ENCODE peak calls at places on chromosomes 1 and 21, in four cellular contexts. One of them, this sample, is unnamed.

GRCh38 chr1:37765937-37766664 is 1.2 kb upstream of the EPHA10 start:
- DNase-seq in HepG2: no peak
- DNase-seq in GM12878: no peak
- DNase-seq in A549: no peak
- DNase-seq in this sample: peak; percentile 67

GRCh38 chr1:57922130-57922529 is 498.3 kb upstream of the DAB1 start:
- DNase-seq in GM12878: no peak
- DNase-seq in HepG2: no peak
- DNase-seq in A549: no peak
- DNase-seq in this sample: no peak

GRCh38 chr1:182855886-182856285 is 16.7 kb downstream of the DHX9 start:
- DNase-seq in GM12878: no peak
- DNase-seq in A549: no peak
- DNase-seq in HepG2: no peak
- DNase-seq in this sample: no peak

GRCh38 chr1:232340448-232340847 is 289.5 kb downstream of the SIPA1L2 start:
- DNase-seq in GM12878: no peak
- DNase-seq in HepG2: no peak
- DNase-seq in A549: no peak
- DNase-seq in this sample: no peak

GRCh38 chr21:39840373-39841097 is 26.7 kb upstream of the PCP4 start:
- DNase-seq in HepG2: no peak
- DNase-seq in A549: no peak
- DNase-seq in GM12878: no peak
- DNase-seq in this sample: no peak

GRCh38 chr1:23810818-23811420 is 10.4 kb upstream of the GALE start:
- DNase-seq in HepG2: no peak
- DNase-seq in GM12878: peak; percentile 59
- DNase-seq in A549: no peak
- DNase-seq in this sample: peak; percentile 63

GRCh38 chr1:89519779-89520358 is 4.8 kb upstream of the LRRC8B start:
- DNase-seq in A549: peak; percentile 25
- DNase-seq in HepG2: peak; percentile 32
- DNase-seq in GM12878: no peak
- DNase-seq in this sample: peak; percentile 54

GRCh38 chr1:55212349-55213028 is 2.7 kb downstream of the USP24 start:
- DNase-seq in GM12878: no peak
- DNase-seq in HepG2: no peak
- DNase-seq in A549: no peak
- DNase-seq in this sample: no peak

GRCh38 chr1:234772345-234773147 is 162.6 kb upstream of the IRF2BP2 start:
- DNase-seq in A549: peak; percentile 98
- DNase-seq in HepG2: peak; percentile 93
- DNase-seq in GM12878: peak; percentile 97
- DNase-seq in this sample: no peak

GRCh38 chr1:218755128-218755527 is 410.0 kb downstream of the TGFB2 start:
- DNase-seq in GM12878: no peak
- DNase-seq in A549: no peak
- DNase-seq in HepG2: no peak
- DNase-seq in this sample: no peak

GRCh38 chr1:66374561-66375111 is 159.3 kb upstream of the SGIP1 start:
- DNase-seq in HepG2: no peak
- DNase-seq in A549: no peak
- DNase-seq in GM12878: peak; percentile 96
- DNase-seq in this sample: no peak

GRCh38 chr21:26115346-26115745 is 55.2 kb downstream of the APP start:
- DNase-seq in A549: no peak
- DNase-seq in GM12878: no peak
- DNase-seq in HepG2: no peak
- DNase-seq in this sample: peak; percentile 30

GRCh38 chr1:19793360-19794046 is 6.2 kb downstream of the TMCO4 start:
- DNase-seq in A549: no peak
- DNase-seq in GM12878: no peak
- DNase-seq in HepG2: no peak
- DNase-seq in this sample: no peak

GRCh38 chr1:202501281-202501680 is 152.8 kb downstream of the PPP1R12B start:
- DNase-seq in HepG2: peak; percentile 31
- DNase-seq in A549: peak; percentile 3
- DNase-seq in GM12878: no peak
- DNase-seq in this sample: peak; percentile 7

GRCh38 chr1:200223613-200224012 is 186.2 kb downstream of the ZNF281 start:
- DNase-seq in A549: no peak
- DNase-seq in HepG2: no peak
- DNase-seq in GM12878: no peak
- DNase-seq in this sample: no peak

GRCh38 chr21:28193189-28193588 is 799.5 kb downstream of the LTN1 start:
- DNase-seq in A549: no peak
- DNase-seq in HepG2: no peak
- DNase-seq in GM12878: no peak
- DNase-seq in this sample: no peak

GRCh38 chr1:209767706-209768105 is 11.9 kb downstream of the TRAF3IP3 start:
- DNase-seq in A549: no peak
- DNase-seq in HepG2: no peak
- DNase-seq in GM12878: no peak
- DNase-seq in this sample: no peak

GRCh38 chr1:39104158-39105060 is 78.3 kb downstream of the NDUFS5 start:
- DNase-seq in HepG2: no peak
- DNase-seq in GM12878: no peak
- DNase-seq in A549: no peak
- DNase-seq in this sample: no peak

GRCh38 chr1:87176514-87176913 is 152.2 kb upstream of the LMO4 start:
- DNase-seq in HepG2: no peak
- DNase-seq in A549: no peak
- DNase-seq in GM12878: no peak
- DNase-seq in this sample: no peak

GRCh38 chr1:168917309-168917708 is 188.3 kb upstream of the DPT start:
- DNase-seq in A549: no peak
- DNase-seq in GM12878: no peak
- DNase-seq in HepG2: no peak
- DNase-seq in this sample: no peak

GRCh38 chr1:216660561-216660960 is 62.7 kb downstream of the ESRRG start:
- DNase-seq in GM12878: no peak
- DNase-seq in A549: no peak
- DNase-seq in HepG2: no peak
- DNase-seq in this sample: no peak

GRCh38 chr1:111857251-111857651 is 101.5 kb downstream of the DDX20 start:
- DNase-seq in HepG2: no peak
- DNase-seq in A549: no peak
- DNase-seq in GM12878: no peak
- DNase-seq in this sample: no peak

GRCh38 chr21:31952828-31953227 is 80.0 kb downstream of the HUNK start:
- DNase-seq in GM12878: no peak
- DNase-seq in HepG2: no peak
- DNase-seq in A549: no peak
- DNase-seq in this sample: no peak

GRCh38 chr1:70977575-70977974 is 70.0 kb downstream of the PTGER3 start:
- DNase-seq in GM12878: no peak
- DNase-seq in A549: no peak
- DNase-seq in HepG2: no peak
- DNase-seq in this sample: no peak

GRCh38 chr1:7388488-7389185 is 382.5 kb upstream of the VAMP3 start:
- DNase-seq in GM12878: no peak
- DNase-seq in A549: no peak
- DNase-seq in HepG2: no peak
- DNase-seq in this sample: peak; percentile 66

GRCh38 chr1:117615474-117615873 is 9.6 kb downstream of the TENT5C start:
- DNase-seq in A549: no peak
- DNase-seq in GM12878: no peak
- DNase-seq in HepG2: no peak
- DNase-seq in this sample: no peak

GRCh38 chr1:29450591-29450990 is 214.3 kb downstream of the PTPRU start:
- DNase-seq in HepG2: no peak
- DNase-seq in GM12878: no peak
- DNase-seq in A549: no peak
- DNase-seq in this sample: no peak

DNA sequence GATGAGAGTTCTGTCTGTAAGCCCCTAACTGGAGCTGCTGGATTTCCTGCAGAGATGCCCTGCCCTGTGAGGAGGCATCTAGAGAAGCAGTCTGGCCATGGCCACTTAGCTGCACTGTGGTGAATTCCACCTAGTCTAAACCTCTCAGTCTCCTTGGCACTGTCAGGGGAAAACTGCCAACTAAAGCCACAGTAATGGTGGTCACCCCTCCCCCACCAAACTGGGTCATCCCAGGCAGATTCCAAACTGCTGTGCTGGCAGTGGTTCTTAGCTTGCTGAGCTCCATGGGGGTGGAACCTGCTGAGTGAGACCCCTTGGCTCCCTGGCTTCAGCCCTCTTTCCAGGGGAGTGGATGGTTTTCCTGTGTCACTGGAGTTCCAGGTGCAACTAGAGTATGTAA is 740.6 kb downstream of the RWDD3 start:
- DNase-seq in HepG2: no peak
- DNase-seq in GM12878: no peak
- DNase-seq in A549: no peak
- DNase-seq in this sample: no peak
- TF ChIP-seq USF2 in HepG2: no peak
- TF ChIP-seq USF2 in GM12878: no peak
- TF ChIP-seq USF2 in A549: no peak
- TF ChIP-seq USF2 in this sample: no peak

GRCh38 chr1:9235560-9235959 is 986 bp downstream of the H6PD start:
- DNase-seq in A549: no peak
- DNase-seq in GM12878: no peak
- DNase-seq in HepG2: no peak
- DNase-seq in this sample: no peak
- H3K27ac ChIP-seq in A549: peak overlapping the region; percentile 98
- H3K27ac ChIP-seq in GM12878: peak overlapping the region; percentile 93
- H3K27ac ChIP-seq in HepG2: peak overlapping the region; percentile 92
- H3K27ac ChIP-seq in this sample: peak overlapping the region; percentile 82

DNA sequence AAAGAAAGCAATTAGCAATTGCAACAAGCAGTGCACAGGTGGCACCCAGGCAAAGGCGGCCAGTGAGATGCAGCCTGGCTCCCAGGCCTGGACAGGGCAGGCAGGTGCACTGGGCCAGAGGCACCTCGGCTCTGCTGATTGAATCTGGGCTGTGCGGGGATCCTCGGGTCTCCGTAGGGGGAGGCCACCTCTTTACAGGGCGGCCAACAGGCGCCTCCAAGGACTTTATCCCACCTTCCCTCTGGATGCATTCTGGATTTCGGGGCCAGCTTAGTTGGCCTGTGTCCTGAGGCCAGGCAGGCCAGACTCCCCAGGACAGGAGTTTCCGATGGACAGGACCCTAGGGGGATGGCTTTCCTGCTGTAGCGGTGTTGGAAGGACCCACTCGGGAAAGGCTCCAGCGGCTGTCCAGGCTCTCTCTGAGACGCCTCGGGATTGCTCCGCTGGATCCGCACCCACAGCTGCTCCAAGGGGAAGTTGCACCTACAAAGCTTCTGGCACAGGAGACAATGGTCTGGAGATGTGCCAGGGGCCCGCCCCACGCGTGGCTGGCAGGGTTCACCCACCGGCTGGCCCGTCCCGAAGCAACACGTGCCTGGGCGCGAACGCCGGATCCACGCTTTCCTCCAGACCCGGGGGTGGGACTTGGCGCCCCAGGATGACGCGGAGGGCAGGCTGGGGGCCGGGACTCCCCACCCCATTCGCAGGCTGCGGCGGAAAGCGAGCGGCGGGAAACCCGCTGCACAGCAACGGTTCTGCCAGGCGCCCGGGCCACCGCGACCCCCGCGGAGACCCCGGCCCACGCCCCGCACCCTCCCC is 810 bp downstream of the SLC19A1 start:
- DNase-seq in HepG2: no peak
- DNase-seq in A549: peak; percentile 80
- DNase-seq in GM12878: no peak
- DNase-seq in this sample: peak; percentile 95
- TF ChIP-seq PBX3 in HepG2: no peak
- TF ChIP-seq PBX3 in A549: no peak
- TF ChIP-seq PBX3 in GM12878: no peak
- TF ChIP-seq PBX3 in this sample: no peak

GRCh38 chr1:152001631-152002584 is 8.2 kb upstream of the S100A10 start:
- DNase-seq in HepG2: peak; percentile 72
- DNase-seq in A549: peak; percentile 66
- DNase-seq in GM12878: no peak
- DNase-seq in this sample: peak; percentile 68
- TF ChIP-seq USF2 in HepG2: no peak
- TF ChIP-seq USF2 in A549: peak; percentile 75
- TF ChIP-seq USF2 in GM12878: no peak
- TF ChIP-seq USF2 in this sample: no peak

GRCh38 chr1:41483960-41484844 is at the start of gene EDN2:
- DNase-seq in GM12878: no peak
- DNase-seq in A549: peak; percentile 52
- DNase-seq in HepG2: no peak
- DNase-seq in this sample: peak; percentile 76
- H3K27ac ChIP-seq in GM12878: no peak within 1 kb of the TSS
- H3K27ac ChIP-seq in A549: peak within 1 kb of the TSS; percentile 79
- H3K27ac ChIP-seq in HepG2: no peak within 1 kb of the TSS
- H3K27ac ChIP-seq in this sample: peak within 1 kb of the TSS; percentile 70

DNA sequence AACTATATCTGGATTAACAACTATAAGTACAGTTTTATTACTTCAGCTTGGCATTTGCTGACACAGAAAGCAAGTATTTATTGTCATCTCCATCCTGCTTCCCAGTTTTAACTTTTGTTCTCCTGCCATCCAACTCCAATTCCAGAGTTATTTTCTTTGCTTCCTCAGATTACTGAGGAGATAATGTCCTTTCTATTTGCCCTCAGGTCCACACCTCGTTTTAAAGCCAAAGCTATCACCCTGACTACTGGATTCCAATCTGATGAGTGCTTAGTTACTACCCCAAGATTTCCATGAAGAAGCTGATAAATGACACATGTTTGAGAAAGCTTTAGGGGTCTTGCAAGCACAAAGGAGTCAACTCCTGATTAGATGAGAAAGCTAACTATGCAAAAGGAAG is 25.2 kb downstream of the ACKR1 start:
- DNase-seq in A549: no peak
- DNase-seq in GM12878: no peak
- DNase-seq in HepG2: no peak
- DNase-seq in this sample: no peak
- TF ChIP-seq PBX3 in A549: no peak
- TF ChIP-seq PBX3 in GM12878: no peak
- TF ChIP-seq PBX3 in HepG2: no peak
- TF ChIP-seq PBX3 in this sample: no peak

This sample was measured in SK-N-SH.